ENCODE peak calls at places on chromosomes 4 and X, in seven cellular contexts. One of them, this sample, is unnamed.

GRCh38 chr4:73599182-73599581 is 21.1 kb downstream of the RASSF6 start:
- DNase-seq in neural progenitor cell: peak; percentile 39
- DNase-seq in GM23248: peak; percentile 31
- DNase-seq in endothelial cell of umbilical vein: peak; percentile 24
- DNase-seq in tibial artery: no peak
- DNase-seq in colonic mucosa: peak; percentile 85
- DNase-seq in pancreas: no peak
- DNase-seq in this sample: peak; percentile 36

GRCh38 chrX:39756086-39756883 is 341.5 kb downstream of the BCOR start:
- DNase-seq in neural progenitor cell: no peak
- DNase-seq in GM23248: no peak
- DNase-seq in endothelial cell of umbilical vein: peak; percentile 6
- DNase-seq in tibial artery: no peak
- DNase-seq in colonic mucosa: no peak
- DNase-seq in pancreas: no peak
- DNase-seq in this sample: no peak

GRCh38 chr4:165398570-165398969 is 19.8 kb downstream of the CPE start:
- DNase-seq in neural progenitor cell: peak; percentile 35
- DNase-seq in GM23248: peak; percentile 19
- DNase-seq in endothelial cell of umbilical vein: peak; percentile 35
- DNase-seq in tibial artery: no peak
- DNase-seq in colonic mucosa: no peak
- DNase-seq in pancreas: no peak
- DNase-seq in this sample: peak; percentile 76

GRCh38 chrX:15888062-15888461 is 33.4 kb upstream of the AP1S2 start:
- DNase-seq in neural progenitor cell: no peak
- DNase-seq in GM23248: no peak
- DNase-seq in endothelial cell of umbilical vein: no peak
- DNase-seq in tibial artery: no peak
- DNase-seq in colonic mucosa: no peak
- DNase-seq in pancreas: no peak
- DNase-seq in this sample: no peak

GRCh38 chrX:12423346-12423745 is 285.1 kb downstream of the FRMPD4 start:
- DNase-seq in neural progenitor cell: no peak
- DNase-seq in GM23248: no peak
- DNase-seq in endothelial cell of umbilical vein: peak; percentile 27
- DNase-seq in tibial artery: no peak
- DNase-seq in colonic mucosa: no peak
- DNase-seq in pancreas: no peak
- DNase-seq in this sample: no peak

GRCh38 chrX:150773117-150773516 is 79.9 kb downstream of the MTMR1 start:
- DNase-seq in neural progenitor cell: no peak
- DNase-seq in GM23248: no peak
- DNase-seq in endothelial cell of umbilical vein: no peak
- DNase-seq in tibial artery: no peak
- DNase-seq in colonic mucosa: peak; percentile 13
- DNase-seq in pancreas: no peak
- DNase-seq in this sample: no peak

GRCh38 chr4:152535903-152536544 is at the start of gene FBXW7:
- DNase-seq in neural progenitor cell: peak; percentile 99
- DNase-seq in GM23248: peak; percentile 98
- DNase-seq in endothelial cell of umbilical vein: peak; percentile 99
- DNase-seq in tibial artery: peak; percentile 99
- DNase-seq in colonic mucosa: peak; percentile 100
- DNase-seq in pancreas: peak; percentile 99
- DNase-seq in this sample: peak; percentile 97

GRCh38 chrX:77431227-77431626 is 16.0 kb upstream of the FGF16 start:
- DNase-seq in neural progenitor cell: no peak
- DNase-seq in GM23248: peak; percentile 72
- DNase-seq in endothelial cell of umbilical vein: no peak
- DNase-seq in tibial artery: peak; percentile 43
- DNase-seq in colonic mucosa: no peak
- DNase-seq in pancreas: no peak
- DNase-seq in this sample: no peak

GRCh38 chr4:139300431-139301142 is 718 bp upstream of the NAA15 start:
- DNase-seq in neural progenitor cell: peak; percentile 31
- DNase-seq in GM23248: peak; percentile 86
- DNase-seq in endothelial cell of umbilical vein: peak; percentile 82
- DNase-seq in tibial artery: no peak
- DNase-seq in colonic mucosa: peak; percentile 46
- DNase-seq in pancreas: no peak
- DNase-seq in this sample: peak; percentile 62

GRCh38 chr4:55781341-55781740 is 38.2 kb upstream of the EXOC1L start:
- DNase-seq in neural progenitor cell: no peak
- DNase-seq in GM23248: no peak
- DNase-seq in endothelial cell of umbilical vein: no peak
- DNase-seq in tibial artery: no peak
- DNase-seq in colonic mucosa: no peak
- DNase-seq in pancreas: no peak
- DNase-seq in this sample: no peak

GRCh38 chrX:65745992-65746391 is 78.5 kb downstream of the MSN start:
- DNase-seq in neural progenitor cell: no peak
- DNase-seq in GM23248: peak; percentile 14
- DNase-seq in endothelial cell of umbilical vein: no peak
- DNase-seq in tibial artery: no peak
- DNase-seq in colonic mucosa: no peak
- DNase-seq in pancreas: no peak
- DNase-seq in this sample: no peak

GRCh38 chr4:165991325-165992180 is 118.5 kb downstream of the TLL1 start:
- DNase-seq in neural progenitor cell: no peak
- DNase-seq in GM23248: peak; percentile 26
- DNase-seq in endothelial cell of umbilical vein: no peak
- DNase-seq in tibial artery: no peak
- DNase-seq in colonic mucosa: no peak
- DNase-seq in pancreas: no peak
- DNase-seq in this sample: no peak

GRCh38 chr4:189002475-189002874 is 863.2 kb downstream of the TRIML1 start:
- DNase-seq in neural progenitor cell: no peak
- DNase-seq in GM23248: no peak
- DNase-seq in endothelial cell of umbilical vein: no peak
- DNase-seq in tibial artery: no peak
- DNase-seq in colonic mucosa: no peak
- DNase-seq in pancreas: no peak
- DNase-seq in this sample: no peak

GRCh38 chrX:83145910-83146309 is 362.2 kb upstream of the POU3F4 start:
- DNase-seq in neural progenitor cell: no peak
- DNase-seq in GM23248: no peak
- DNase-seq in endothelial cell of umbilical vein: no peak
- DNase-seq in tibial artery: no peak
- DNase-seq in colonic mucosa: no peak
- DNase-seq in pancreas: no peak
- DNase-seq in this sample: no peak

GRCh38 chr4:10806993-10807645 is 122.6 kb upstream of the CLNK start:
- DNase-seq in neural progenitor cell: no peak
- DNase-seq in GM23248: no peak
- DNase-seq in endothelial cell of umbilical vein: no peak
- DNase-seq in tibial artery: no peak
- DNase-seq in colonic mucosa: no peak
- DNase-seq in pancreas: no peak
- DNase-seq in this sample: no peak

GRCh38 chr4:67770422-67770821 is 16.2 kb upstream of the GNRHR start:
- DNase-seq in neural progenitor cell: peak; percentile 22
- DNase-seq in GM23248: no peak
- DNase-seq in endothelial cell of umbilical vein: no peak
- DNase-seq in tibial artery: no peak
- DNase-seq in colonic mucosa: no peak
- DNase-seq in pancreas: no peak
- DNase-seq in this sample: no peak

GRCh38 chr4:30614771-30615170 is 105.4 kb upstream of the PCDH7 start:
- DNase-seq in neural progenitor cell: no peak
- DNase-seq in GM23248: no peak
- DNase-seq in endothelial cell of umbilical vein: no peak
- DNase-seq in tibial artery: no peak
- DNase-seq in colonic mucosa: no peak
- DNase-seq in pancreas: no peak
- DNase-seq in this sample: no peak

GRCh38 chrX:55206152-55206941 is 13.8 kb upstream of the PAGE5 start:
- DNase-seq in neural progenitor cell: no peak
- DNase-seq in GM23248: no peak
- DNase-seq in endothelial cell of umbilical vein: no peak
- DNase-seq in tibial artery: no peak
- DNase-seq in colonic mucosa: no peak
- DNase-seq in pancreas: no peak
- DNase-seq in this sample: no peak

GRCh38 chrX:53319614-53320542 is 38.5 kb upstream of the IQSEC2 start:
- DNase-seq in neural progenitor cell: peak; percentile 24
- DNase-seq in GM23248: peak; percentile 58
- DNase-seq in endothelial cell of umbilical vein: no peak
- DNase-seq in tibial artery: no peak
- DNase-seq in colonic mucosa: no peak
- DNase-seq in pancreas: no peak
- DNase-seq in this sample: no peak

GRCh38 chr4:146545102-146545501 is 23.4 kb upstream of the SLC10A7 start:
- DNase-seq in neural progenitor cell: peak; percentile 42
- DNase-seq in GM23248: peak; percentile 57
- DNase-seq in endothelial cell of umbilical vein: peak; percentile 9
- DNase-seq in tibial artery: no peak
- DNase-seq in colonic mucosa: no peak
- DNase-seq in pancreas: no peak
- DNase-seq in this sample: peak; percentile 49

GRCh38 chrX:85903692-85904471 is 143.5 kb downstream of the CHM start:
- DNase-seq in neural progenitor cell: no peak
- DNase-seq in GM23248: no peak
- DNase-seq in endothelial cell of umbilical vein: no peak
- DNase-seq in tibial artery: no peak
- DNase-seq in colonic mucosa: no peak
- DNase-seq in pancreas: no peak
- DNase-seq in this sample: no peak

DNA sequence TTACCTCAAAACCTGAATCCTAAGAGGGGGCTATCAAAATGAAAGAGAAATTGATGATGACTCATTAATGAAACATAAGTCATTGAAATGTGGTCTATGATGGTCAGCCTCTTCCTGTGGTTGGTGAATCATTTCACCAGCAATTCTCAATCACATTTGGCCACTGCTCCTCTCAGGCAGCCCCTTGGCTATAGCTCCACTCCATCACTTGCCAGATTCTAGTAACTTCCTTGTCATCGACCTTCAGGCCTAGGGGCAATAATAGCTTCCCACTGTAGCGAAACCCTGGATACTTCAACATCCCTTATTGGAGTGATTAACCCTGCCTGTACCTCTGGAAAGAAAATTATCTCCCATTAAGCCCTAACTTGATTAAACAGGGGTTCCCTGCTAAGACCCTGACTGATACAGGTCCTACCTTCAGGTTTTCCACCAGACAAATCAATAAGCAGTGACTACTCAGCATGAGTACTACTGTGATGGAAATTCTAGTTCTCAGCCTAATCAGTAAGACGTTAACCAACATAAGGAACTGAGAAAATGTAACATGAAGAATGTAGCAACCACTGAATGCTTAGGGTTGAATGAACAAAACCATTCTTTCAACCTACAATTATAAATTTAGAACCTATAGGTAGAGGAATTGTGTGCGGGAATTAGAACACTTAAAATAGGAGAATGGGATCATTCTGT is 30.4 kb downstream of the ADH7 start:
- DNase-seq in neural progenitor cell: no peak
- DNase-seq in GM23248: peak; percentile 93
- DNase-seq in endothelial cell of umbilical vein: peak; percentile 29
- DNase-seq in tibial artery: peak; percentile 47
- DNase-seq in colonic mucosa: no peak
- DNase-seq in pancreas: no peak
- DNase-seq in this sample: peak; percentile 92
- H3K4me3 ChIP-seq in neural progenitor cell: no peak overlapping the region
- H3K4me3 ChIP-seq in GM23248: peak overlapping the region; percentile 18
- H3K4me3 ChIP-seq in endothelial cell of umbilical vein: no peak overlapping the region
- H3K4me3 ChIP-seq in tibial artery: no peak overlapping the region
- H3K4me3 ChIP-seq in colonic mucosa: no peak overlapping the region
- H3K4me3 ChIP-seq in pancreas: no peak overlapping the region
- H3K4me3 ChIP-seq in this sample: no peak overlapping the region

GRCh38 chr4:1459664-1460511 is 53.6 kb upstream of the NKX1-1 start:
- DNase-seq in neural progenitor cell: no peak
- DNase-seq in GM23248: no peak
- DNase-seq in endothelial cell of umbilical vein: no peak
- DNase-seq in tibial artery: no peak
- DNase-seq in colonic mucosa: no peak
- DNase-seq in pancreas: peak; percentile 53
- DNase-seq in this sample: no peak
- H3K27me3 ChIP-seq in neural progenitor cell: peaks cover 14% of the 10 kb centered on the region
- H3K27me3 ChIP-seq in GM23248: peaks cover 59% of the 10 kb centered on the region
- H3K27me3 ChIP-seq in endothelial cell of umbilical vein: peaks cover 10% of the 10 kb centered on the region
- H3K27me3 ChIP-seq in tibial artery: peaks cover 69% of the 10 kb centered on the region
- H3K27me3 ChIP-seq in colonic mucosa: peaks cover 12% of the 10 kb centered on the region
- H3K27me3 ChIP-seq in pancreas: no peaks in the 10 kb centered on the region
- H3K27me3 ChIP-seq in this sample: peaks cover 52% of the 10 kb centered on the region

GRCh38 chr4:3248811-3249661 is at the start of gene MSANTD1:
- DNase-seq in neural progenitor cell: peak; percentile 38
- DNase-seq in GM23248: peak; percentile 68
- DNase-seq in endothelial cell of umbilical vein: no peak
- DNase-seq in tibial artery: no peak
- DNase-seq in colonic mucosa: no peak
- DNase-seq in pancreas: peak; percentile 74
- DNase-seq in this sample: peak; percentile 35
- H3K27ac ChIP-seq in neural progenitor cell: no peak within 1 kb of the TSS
- H3K27ac ChIP-seq in GM23248: no peak within 1 kb of the TSS
- H3K27ac ChIP-seq in endothelial cell of umbilical vein: no peak within 1 kb of the TSS
- H3K27ac ChIP-seq in tibial artery: no peak within 1 kb of the TSS
- H3K27ac ChIP-seq in colonic mucosa: no peak within 1 kb of the TSS
- H3K27ac ChIP-seq in pancreas: no peak within 1 kb of the TSS
- H3K27ac ChIP-seq in this sample: no peak within 1 kb of the TSS

GRCh38 chrX:72258174-72258573 is 18.9 kb downstream of the RPS4X start:
- DNase-seq in neural progenitor cell: no peak
- DNase-seq in GM23248: peak; percentile 71
- DNase-seq in endothelial cell of umbilical vein: no peak
- DNase-seq in tibial artery: no peak
- DNase-seq in colonic mucosa: no peak
- DNase-seq in pancreas: no peak
- DNase-seq in this sample: peak; percentile 77

GRCh38 chrX:72253686-72254085 is 14.9 kb upstream of the ERCC6L start:
- DNase-seq in neural progenitor cell: no peak
- DNase-seq in GM23248: no peak
- DNase-seq in endothelial cell of umbilical vein: no peak
- DNase-seq in tibial artery: no peak
- DNase-seq in colonic mucosa: no peak
- DNase-seq in pancreas: no peak
- DNase-seq in this sample: no peak

GRCh38 chrX:72255445-72255844 is 16.6 kb upstream of the ERCC6L start:
- DNase-seq in neural progenitor cell: peak; percentile 46
- DNase-seq in GM23248: no peak
- DNase-seq in endothelial cell of umbilical vein: no peak
- DNase-seq in tibial artery: no peak
- DNase-seq in colonic mucosa: peak; percentile 28
- DNase-seq in pancreas: peak; percentile 80
- DNase-seq in this sample: no peak

GRCh38 chrX:72255864-72256263 is 17.0 kb upstream of the ERCC6L start:
- DNase-seq in neural progenitor cell: no peak
- DNase-seq in GM23248: no peak
- DNase-seq in endothelial cell of umbilical vein: no peak
- DNase-seq in tibial artery: no peak
- DNase-seq in colonic mucosa: no peak
- DNase-seq in pancreas: no peak
- DNase-seq in this sample: no peak

DNA sequence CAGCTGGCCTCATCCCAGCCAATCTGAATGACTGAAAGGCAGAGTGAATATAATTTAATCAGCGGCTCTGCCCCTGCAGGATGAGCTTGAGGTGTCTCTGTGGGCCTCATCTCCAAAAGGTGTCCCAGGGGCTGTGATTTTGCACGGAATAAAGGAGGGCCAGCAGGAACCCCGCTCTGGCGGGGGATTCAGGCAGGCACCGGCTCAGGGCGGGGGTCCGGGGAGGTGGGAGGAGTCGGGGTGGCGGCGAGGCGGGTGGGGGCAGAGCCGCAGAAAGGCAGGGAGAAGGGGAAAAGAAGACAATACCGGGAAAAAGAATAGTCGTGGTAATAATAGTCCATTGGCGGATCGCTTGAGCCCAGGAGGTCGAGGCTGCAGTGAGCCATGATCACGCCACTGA is 16.0 kb upstream of the ERCC6L start:
- DNase-seq in neural progenitor cell: peak; percentile 53
- DNase-seq in GM23248: no peak
- DNase-seq in endothelial cell of umbilical vein: no peak
- DNase-seq in tibial artery: no peak
- DNase-seq in colonic mucosa: no peak
- DNase-seq in pancreas: no peak
- DNase-seq in this sample: no peak
- H3K4me3 ChIP-seq in neural progenitor cell: peak overlapping the region; percentile 27
- H3K4me3 ChIP-seq in GM23248: no peak overlapping the region
- H3K4me3 ChIP-seq in endothelial cell of umbilical vein: no peak overlapping the region
- H3K4me3 ChIP-seq in tibial artery: no peak overlapping the region
- H3K4me3 ChIP-seq in colonic mucosa: no peak overlapping the region
- H3K4me3 ChIP-seq in pancreas: no peak overlapping the region
- H3K4me3 ChIP-seq in this sample: no peak overlapping the region